ENCODE peak calls at places on chromosomes 7 and 10, in five cellular contexts. N is H1, C is adrenal gland, Z is GM12878, P is thyroid gland. V is an unnamed sample.
A peak's percentile ranks its signal among the peaks of the same experiment; 100 is the strongest.

GRCh38 chr7:38171558-38172403 is 6.3 kb upstream of the STARD3NL start:
- DNase-seq in N (no peak), C (no peak), Z (peak; percentile 83), P (no peak), V (no peak)

GRCh38 chr7:5419523-5420107 is 4.0 kb downstream of the TNRC18 start:
- DNase-seq in N (peak; percentile 81), C (no peak), Z (no peak), P (peak; percentile 42), V (peak; percentile 48)

GRCh38 chr7:5428470-5429252 is 5.0 kb upstream of the TNRC18 start:
- DNase-seq in N (no peak), C (peak; percentile 82), Z (no peak), P (peak; percentile 72), V (peak; percentile 79)

GRCh38 chr10:3861785-3862184 is 76.8 kb upstream of the KLF6 start:
- DNase-seq in N (no peak), C (no peak), Z (no peak), P (peak; percentile 21), V (no peak)

GRCh38 chr10:5665380-5666323 is 743 bp downstream of the ASB13 start:
- DNase-seq in N (no peak), C (peak; percentile 76), Z (no peak), P (peak; percentile 54), V (peak; percentile 60)

GRCh38 chr7:111958889-111959288 is 247.3 kb downstream of the DOCK4 start:
- DNase-seq in N (no peak), C (no peak), Z (no peak), P (no peak), V (no peak)

GRCh38 chr10:84160663-84161362 is 12.8 kb upstream of the GPR15LG start:
- DNase-seq in N (no peak), C (no peak), Z (no peak), P (no peak), V (no peak)

GRCh38 chr10:96758423-96758822 is 38.1 kb upstream of the PIK3AP1 start:
- DNase-seq in N (no peak), C (peak; percentile 23), Z (peak; percentile 89), P (peak; percentile 25), V (no peak)

GRCh38 chr7:118185163-118185860 is 1.3 kb downstream of the LSM8 start:
- DNase-seq in N (no peak), C (no peak), Z (no peak), P (no peak), V (no peak)

GRCh38 chr10:30454744-30455498 is 20.9 kb downstream of the MAP3K8 start:
- DNase-seq in N (no peak), C (no peak), Z (no peak), P (no peak), V (no peak)

GRCh38 chr10:77977016-77977415 is 50.5 kb upstream of the DLG5 start:
- DNase-seq in N (no peak), C (no peak), Z (no peak), P (no peak), V (no peak)

GRCh38 chr10:29648983-29649268 is 14.2 kb upstream of the SVIL start:
- DNase-seq in N (no peak), C (peak; percentile 74), Z (no peak), P (peak; percentile 28), V (peak; percentile 63)

GRCh38 chr7:148699772-148700629 is 1.3 kb downstream of the CUL1 start:
- DNase-seq in N (no peak), C (no peak), Z (no peak), P (no peak), V (no peak)

GRCh38 chr10:78053201-78053868 is 19.7 kb downstream of the RPS24 start:
- DNase-seq in N (no peak), C (no peak), Z (no peak), P (no peak), V (no peak)

GRCh38 chr7:149456770-149457421 is 4.0 kb downstream of the ZNF777 start:
- DNase-seq in N (peak; percentile 10), C (no peak), Z (no peak), P (no peak), V (no peak)

GRCh38 chr7:125670926-125671572 is 741.4 kb upstream of the POT1 start:
- DNase-seq in N (no peak), C (no peak), Z (no peak), P (no peak), V (no peak)

GRCh38 chr10:117259279-117259678 is 18.4 kb downstream of the SLC18A2 start:
- DNase-seq in N (peak; percentile 39), C (no peak), Z (no peak), P (no peak), V (no peak)

GRCh38 chr10:43348511-43349312 is 22.7 kb upstream of the FXYD4 start:
- DNase-seq in N (peak; percentile 91), C (peak; percentile 86), Z (peak; percentile 36), P (peak; percentile 83), V (peak; percentile 92)

GRCh38 chr10:74177140-74177677 is 26.2 kb downstream of the ADK start:
- DNase-seq in N (no peak), C (peak; percentile 59), Z (no peak), P (peak; percentile 48), V (peak; percentile 58)

GRCh38 chr10:52865213-52865612 is 92.6 kb upstream of the MBL2 start:
- DNase-seq in N (no peak), C (no peak), Z (no peak), P (no peak), V (no peak)

GRCh38 chr10:6200588-6201510 is 1.9 kb upstream of the PFKFB3 start:
- DNase-seq in N (peak; percentile 62), C (peak; percentile 82), Z (no peak), P (peak; percentile 27), V (peak; percentile 60)

GRCh38 chr7:81457858-81458522 is 311.9 kb downstream of the HGF start:
- DNase-seq in N (no peak), C (no peak), Z (no peak), P (no peak), V (no peak)

GRCh38 chr7:30894009-30894408 is 17.6 kb upstream of the AQP1 start:
- DNase-seq in N (no peak), C (no peak), Z (no peak), P (no peak), V (no peak)

GRCh38 chr7:86846494-86847190 is 202.9 kb downstream of the GRM3 start:
- DNase-seq in N (no peak), C (no peak), Z (no peak), P (no peak), V (no peak)

GRCh38 chr7:137036768-137037167 is 168.3 kb downstream of the CHRM2 start:
- DNase-seq in N (no peak), C (no peak), Z (no peak), P (no peak), V (no peak)

DNA sequence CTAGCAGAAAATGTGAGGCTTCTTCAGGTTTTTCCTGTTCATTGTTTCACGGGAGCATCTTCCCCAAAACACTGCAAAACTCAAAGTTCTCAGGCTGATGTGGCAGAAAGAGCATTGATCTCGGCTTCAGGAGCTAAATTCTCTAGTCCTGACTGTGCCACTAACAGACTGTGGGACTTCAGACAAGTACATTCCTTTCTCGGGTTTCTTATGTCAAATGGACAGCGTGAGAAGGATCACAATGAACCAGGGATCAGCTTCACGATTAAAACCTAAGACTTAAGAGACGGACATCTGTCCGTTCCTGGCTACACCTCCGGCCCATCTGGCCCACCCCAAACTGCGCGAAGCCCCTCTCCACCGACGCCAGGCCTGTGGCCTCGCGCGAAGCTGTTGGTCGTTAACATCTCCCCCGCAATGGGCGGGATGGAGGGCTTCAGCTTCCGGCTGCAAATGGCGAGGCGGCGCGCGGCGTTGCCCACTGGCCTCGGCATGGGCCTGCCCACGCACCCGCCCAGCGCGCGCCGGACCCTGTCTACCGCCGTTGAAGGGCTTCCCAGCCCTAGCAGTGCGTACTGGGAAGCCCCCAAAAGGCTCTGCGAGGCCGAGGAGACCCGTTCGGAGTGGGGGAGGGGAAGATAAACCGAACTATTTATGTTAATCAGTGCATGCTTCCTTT is 549 bp upstream of the DDX50 start:
- DNase-seq in N (peak; percentile 85), C (no peak), Z (peak; percentile 13), P (no peak), V (no peak)
- TF ChIP-seq POLR2A in N (peak; percentile 64), C (no peak), Z (peak; percentile 82), P (peak; percentile 72), V (no peak)

GRCh38 chr10:113126506-113127192 is 176.6 kb downstream of the TCF7L2 start:
- DNase-seq in N (peak; percentile 71), C (peak; percentile 78), Z (no peak), P (peak; percentile 74), V (peak; percentile 80)
- H3K4me3 ChIP-seq in N (peak overlapping the region; percentile 38), C (no peak overlapping the region), Z (no peak overlapping the region), P (no peak overlapping the region), V (peak overlapping the region; percentile 42)

GRCh38 chr10:62113680-62114079 is 155.0 kb downstream of the RTKN2 start:
- DNase-seq in N (no peak), C (no peak), Z (no peak), P (no peak), V (no peak)

GRCh38 chr10:62115842-62116241 is 152.8 kb downstream of the RTKN2 start:
- DNase-seq in N (no peak), C (no peak), Z (no peak), P (no peak), V (no peak)

GRCh38 chr10:62112963-62113362 is 155.7 kb downstream of the RTKN2 start:
- DNase-seq in N (no peak), C (no peak), Z (no peak), P (no peak), V (no peak)

GRCh38 chr10:62116896-62117295 is 151.7 kb downstream of the RTKN2 start:
- DNase-seq in N (no peak), C (no peak), Z (no peak), P (no peak), V (no peak)

DNA sequence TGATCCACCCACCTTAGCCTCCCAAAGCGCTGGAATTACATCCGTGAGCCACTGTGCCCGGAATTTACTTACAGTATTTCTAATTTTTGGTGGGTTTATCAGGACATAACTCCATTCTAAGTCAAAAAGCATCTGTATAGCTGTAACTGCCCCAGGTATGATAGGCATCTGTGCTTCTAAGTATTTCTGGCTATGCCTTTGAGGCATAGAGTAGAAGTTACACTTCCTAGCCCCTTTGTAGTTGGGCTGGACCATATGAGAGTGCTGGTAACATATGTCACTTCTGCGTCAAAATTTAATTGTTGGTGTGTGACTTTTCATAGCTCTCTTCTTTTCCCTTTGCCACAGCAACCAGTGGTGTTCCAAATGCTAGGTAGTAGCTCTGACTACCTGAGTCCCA is 153.3 kb downstream of the RTKN2 start:
- DNase-seq in N (no peak), C (no peak), Z (no peak), P (no peak), V (no peak)
- TF ChIP-seq POLR2A in N (no peak), C (no peak), Z (no peak), P (no peak), V (no peak)

DNA sequence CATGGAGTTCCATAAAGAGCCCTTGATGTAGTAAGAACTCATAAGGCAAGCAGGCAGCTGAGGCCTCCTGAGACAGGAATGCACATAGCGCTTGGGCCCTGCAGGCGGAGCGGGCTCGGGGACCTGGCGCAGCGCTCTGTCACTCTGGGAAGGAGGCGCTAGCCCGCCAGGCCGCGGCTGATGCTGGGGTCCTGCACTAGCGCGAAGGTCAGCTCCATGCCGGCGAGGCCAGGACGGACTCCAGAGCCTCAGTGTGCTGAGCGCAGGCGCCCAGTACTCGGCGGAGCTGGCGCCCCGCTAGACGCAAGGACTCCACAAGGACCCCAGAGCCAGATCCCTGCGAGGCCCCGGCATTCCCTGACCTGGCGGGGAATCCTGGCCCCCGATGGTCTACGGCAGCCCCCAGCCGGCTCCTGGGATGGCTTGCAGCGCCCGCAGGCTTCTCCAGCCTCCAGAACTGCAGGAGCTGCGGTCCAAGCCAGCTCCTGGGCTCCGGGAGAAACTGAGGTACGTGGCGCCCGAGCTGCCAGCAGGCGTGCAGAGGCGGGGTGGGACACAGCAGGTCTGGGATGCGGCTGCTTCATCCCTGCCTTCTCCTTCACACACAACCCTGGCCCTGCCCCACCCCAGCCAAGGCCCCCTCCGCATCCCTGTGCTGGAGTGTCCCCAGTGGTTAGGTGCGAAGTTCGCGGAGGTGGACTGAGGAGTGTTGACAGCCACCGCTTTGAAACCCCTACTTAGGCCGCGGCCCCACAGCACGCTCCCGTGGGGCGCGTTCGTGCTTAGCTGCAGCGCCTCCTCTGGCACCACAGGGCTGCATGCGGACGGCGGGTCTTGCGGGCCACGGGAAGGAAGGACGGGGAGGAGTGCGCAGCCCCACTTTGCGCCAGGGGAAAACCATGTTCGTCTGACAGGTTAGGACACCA is 761.5 kb upstream of the POM121L12 start:
- DNase-seq in N (peak; percentile 62), C (no peak), Z (no peak), P (no peak), V (peak; percentile 52)
- H3K4me3 ChIP-seq in N (no peak overlapping the region), C (no peak overlapping the region), Z (no peak overlapping the region), P (no peak overlapping the region), V (peak overlapping the region; percentile 44)

V was measured in testis.